ENCODE peak calls at places on chromosomes 4 and X, in six cellular contexts. E is neuronal stem cell, M is trophoblast cell, C is mesenchymal stem cell, F is IMR-90, Y is H1. P is an unnamed sample.

GRCh38 chr4:1471443-1472147 is 65.4 kb upstream of the NKX1-1 start:
- DNase-seq in E (no peak), M (no peak), C (no peak), F (no peak), Y (no peak), P (peak)

GRCh38 chr4:101284546-101284945 is 62.8 kb downstream of the PPP3CA start:
- DNase-seq in E (no peak), M (peak), C (peak), F (no peak), Y (no peak), P (no peak)

GRCh38 chr4:7030856-7031255 is 12.3 kb upstream of the TADA2B start:
- DNase-seq in E (no peak), M (no peak), C (no peak), F (no peak), Y (no peak), P (no peak)

GRCh38 chr4:181702864-181703263 is 540.3 kb upstream of the TENM3 start:
- DNase-seq in E (no peak), M (no peak), C (no peak), F (no peak), Y (no peak), P (no peak)

GRCh38 chr4:168484626-168485025 is 4.3 kb upstream of the DDX60L start:
- DNase-seq in E (no peak), M (peak), C (peak), F (peak), Y (no peak), P (no peak)

GRCh38 chr4:26052663-26053534 is 138.9 kb downstream of the SMIM20 start:
- DNase-seq in E (no peak), M (no peak), C (no peak), F (no peak), Y (no peak), P (no peak)

GRCh38 chr4:151853034-151853433 is 92.2 kb upstream of the GATB start:
- DNase-seq in E (no peak), M (no peak), C (no peak), F (no peak), Y (no peak), P (no peak)

GRCh38 chr4:152281211-152281610 is 254.7 kb downstream of the FBXW7 start:
- DNase-seq in E (no peak), M (no peak), C (no peak), F (no peak), Y (no peak), P (no peak)

GRCh38 chr4:51862781-51863180 is 19.8 kb downstream of the DCUN1D4 start:
- DNase-seq in E (no peak), M (no peak), C (no peak), F (no peak), Y (no peak), P (no peak)

GRCh38 chr4:48372272-48372671 is 30.9 kb downstream of the SLAIN2 start:
- DNase-seq in E (no peak), M (no peak), C (no peak), F (no peak), Y (no peak), P (no peak)

GRCh38 chr4:177369372-177369771 is 59.7 kb downstream of the NEIL3 start:
- DNase-seq in E (no peak), M (peak), C (peak), F (peak), Y (no peak), P (no peak)

GRCh38 chr4:76504613-76505465 is 69.8 kb downstream of the SHROOM3 start:
- DNase-seq in E (no peak), M (peak), C (peak), F (peak), Y (no peak), P (no peak)

GRCh38 chr4:1793496-1793840 is 375 bp downstream of the FGFR3 start:
- DNase-seq in E (no peak), M (peak), C (peak), F (no peak), Y (no peak), P (no peak)

GRCh38 chr4:112823631-112824030 is 186.7 kb downstream of the LARP7 start:
- DNase-seq in E (no peak), M (no peak), C (no peak), F (no peak), Y (no peak), P (no peak)

GRCh38 chr4:98314791-98315565 is 53.8 kb downstream of the RAP1GDS1 start:
- DNase-seq in E (no peak), M (peak), C (peak), F (peak), Y (no peak), P (no peak)

GRCh38 chr4:22739933-22740332 is 47.2 kb downstream of the GBA3 start:
- DNase-seq in E (no peak), M (no peak), C (no peak), F (no peak), Y (no peak), P (no peak)

GRCh38 chr4:61202638-61203495 is 2.7 kb downstream of the ADGRL3 start:
- DNase-seq in E (peak), M (peak), C (peak), F (no peak), Y (peak), P (peak)

GRCh38 chr4:141768954-141769353 is 132.6 kb downstream of the IL15 start:
- DNase-seq in E (no peak), M (no peak), C (peak), F (peak), Y (no peak), P (no peak)

GRCh38 chr4:102263024-102263787 is 82.1 kb downstream of the SLC39A8 start:
- DNase-seq in E (peak), M (peak), C (peak), F (peak), Y (no peak), P (no peak)

GRCh38 chr4:183961772-183962171 is 56.7 kb downstream of the STOX2 start:
- DNase-seq in E (no peak), M (no peak), C (no peak), F (no peak), Y (no peak), P (no peak)

GRCh38 chr4:88818650-88819470 is 121.2 kb upstream of the NAP1L5 start:
- DNase-seq in E (peak), M (peak), C (peak), F (peak), Y (peak), P (peak)

GRCh38 chr4:42554072-42554471 is 102.8 kb downstream of the ATP8A1 start:
- DNase-seq in E (no peak), M (no peak), C (no peak), F (no peak), Y (no peak), P (no peak)
- H4K91ac ChIP-seq in E (no peak), M (no peak), C (no peak), F (no peak), Y (no peak), P (no peak)

GRCh38 chrX:153934473-153935325 is at the start of gene NAA10:
- DNase-seq in E (peak), M (peak), C (peak), F (peak), Y (peak), P (peak)
- H4K91ac ChIP-seq in E (no peak), M (peak), C (no peak), F (no peak), Y (no peak), P (no peak)

GRCh38 chrX:136623400-136623799 is 24.6 kb upstream of the CD40LG start:
- DNase-seq in E (no peak), M (no peak), C (no peak), F (no peak), Y (no peak), P (no peak)
- H4K91ac ChIP-seq in E (no peak), M (no peak), C (no peak), F (no peak), Y (no peak), P (no peak)

DNA sequence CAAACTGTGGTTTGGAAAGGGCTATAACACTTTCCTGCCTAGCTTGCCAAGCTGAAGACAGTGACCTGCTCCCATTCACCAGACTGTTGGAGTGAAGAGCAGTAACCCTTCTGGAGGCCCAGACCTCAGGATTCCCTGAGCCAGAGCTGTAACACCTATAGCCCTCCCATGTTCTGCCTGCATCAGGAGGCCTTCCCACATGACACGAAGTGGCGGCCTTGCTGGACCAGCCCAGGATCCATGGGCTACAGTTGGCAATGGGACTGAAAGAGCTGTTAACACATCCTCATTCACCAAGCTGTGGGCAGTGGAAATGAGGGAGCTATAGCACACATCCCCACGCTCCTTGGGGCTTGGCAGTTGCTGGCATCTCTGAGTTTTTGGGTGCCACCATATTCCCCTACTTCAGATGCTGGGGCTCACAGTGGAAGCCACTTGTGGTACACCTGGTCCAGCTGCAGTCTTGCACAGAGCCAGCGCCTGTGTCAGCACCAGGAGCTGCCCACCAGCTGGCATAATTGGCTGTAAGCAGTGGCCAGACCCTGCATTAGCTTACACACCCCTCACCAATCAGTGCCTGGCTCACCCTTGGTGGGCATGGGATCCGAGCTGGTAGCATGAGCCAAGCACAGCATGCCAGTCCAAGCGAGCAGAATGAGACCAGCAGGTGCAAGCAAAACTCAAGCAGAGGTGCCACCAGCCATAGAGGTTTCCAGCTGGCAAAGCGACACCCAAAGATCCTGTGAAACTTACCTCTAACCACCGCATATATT is 1029.3 kb downstream of the TECRL start:
- DNase-seq in E (no peak), M (no peak), C (no peak), F (no peak), Y (no peak), P (no peak)
- H4K91ac ChIP-seq in E (no peak), M (no peak), C (no peak), F (no peak), Y (no peak), P (no peak)

GRCh38 chrX:2677764-2678163 is 13.3 kb upstream of the CD99 start:
- DNase-seq in E (no peak), M (peak), C (peak), F (peak), Y (no peak), P (peak)
- H4K91ac ChIP-seq in E (no peak), M (no peak), C (no peak), F (peak), Y (no peak), P (no peak)

GRCh38 chr4:94357624-94358023 is 15.0 kb upstream of the HPGDS start:
- DNase-seq in E (no peak), M (no peak), C (no peak), F (peak), Y (no peak), P (no peak)

GRCh38 chr4:94356444-94356843 is 13.8 kb upstream of the HPGDS start:
- DNase-seq in E (no peak), M (no peak), C (no peak), F (no peak), Y (no peak), P (no peak)

GRCh38 chr4:94352996-94353395 is 10.4 kb upstream of the HPGDS start:
- DNase-seq in E (no peak), M (no peak), C (no peak), F (no peak), Y (no peak), P (no peak)

GRCh38 chr4:94358101-94358500 is 15.5 kb upstream of the HPGDS start:
- DNase-seq in E (no peak), M (no peak), C (no peak), F (no peak), Y (no peak), P (no peak)

DNA sequence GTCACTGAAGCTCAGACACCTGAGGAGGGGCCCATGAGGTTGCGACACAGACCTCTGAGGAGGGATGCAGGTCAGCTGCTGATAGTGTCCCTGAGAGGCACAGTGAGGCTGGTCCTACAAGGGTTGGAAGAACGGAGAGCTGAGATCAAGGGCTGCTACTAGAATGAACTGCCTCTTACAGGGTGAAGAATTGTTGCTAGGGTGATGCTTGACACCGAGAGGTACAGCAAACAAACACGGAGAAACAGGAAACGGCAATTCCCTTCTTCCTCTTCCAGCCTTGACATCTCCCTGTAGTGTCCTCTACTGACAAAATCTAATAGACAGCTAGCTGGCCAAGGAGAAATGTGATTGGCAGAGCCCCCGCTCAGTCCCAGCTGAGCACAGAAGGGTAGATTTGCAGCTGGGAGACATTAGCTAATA is 11.8 kb upstream of the HPGDS start:
- DNase-seq in E (no peak), M (no peak), C (no peak), F (no peak), Y (no peak), P (no peak)
- H4K91ac ChIP-seq in E (no peak), M (no peak), C (no peak), F (no peak), Y (no peak), P (no peak)

DNA sequence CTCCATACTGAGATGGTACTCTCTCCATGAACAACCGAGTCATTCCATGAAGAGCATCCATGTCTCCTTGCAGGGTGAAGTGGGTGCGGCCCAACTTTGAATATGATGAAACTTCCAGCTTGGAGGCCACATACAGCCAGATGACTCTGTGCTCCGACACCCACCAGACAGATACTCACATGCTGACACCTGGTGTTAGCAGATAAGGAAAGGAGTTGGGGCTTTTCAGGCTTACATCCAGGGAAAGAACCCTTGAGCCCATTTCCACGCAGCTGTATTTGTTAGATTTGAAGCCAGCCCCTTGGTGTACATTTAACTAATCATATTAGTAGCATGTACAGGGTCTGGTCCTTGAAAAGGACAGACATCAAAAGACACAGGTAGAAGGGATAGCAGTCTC is 62.1 kb upstream of the PRRG3 start:
- DNase-seq in E (no peak), M (no peak), C (no peak), F (no peak), Y (no peak), P (no peak)
- H4K91ac ChIP-seq in E (no peak), M (no peak), C (no peak), F (no peak), Y (no peak), P (no peak)

GRCh38 chrX:153445856-153446635 is at the start of gene TREX2:
- DNase-seq in E (no peak), M (peak), C (no peak), F (no peak), Y (no peak), P (no peak)

GRCh38 chrX:153446950-153447580 is 1.2 kb upstream of the TREX2 start:
- DNase-seq in E (no peak), M (no peak), C (no peak), F (no peak), Y (no peak), P (no peak)

GRCh38 chrX:153445106-153445855 is 575 bp downstream of the TREX2 start:
- DNase-seq in E (no peak), M (no peak), C (no peak), F (no peak), Y (no peak), P (no peak)

GRCh38 chrX:153447581-153447960 is 1.7 kb upstream of the TREX2 start:
- DNase-seq in E (no peak), M (no peak), C (no peak), F (no peak), Y (no peak), P (no peak)

GRCh38 chrX:153446636-153446936 is 730 bp upstream of the TREX2 start:
- DNase-seq in E (no peak), M (no peak), C (no peak), F (no peak), Y (no peak), P (no peak)
- H4K91ac ChIP-seq in E (no peak), M (no peak), C (no peak), F (no peak), Y (no peak), P (no peak)

GRCh38 chr4:100062921-100063320 is 112.8 kb upstream of the H2AZ1 start:
- DNase-seq in E (no peak), M (peak), C (no peak), F (peak), Y (no peak), P (no peak)

GRCh38 chr4:100061835-100062234 is 111.8 kb upstream of the H2AZ1 start:
- DNase-seq in E (no peak), M (peak), C (peak), F (peak), Y (no peak), P (no peak)

GRCh38 chr4:100063355-100063754 is 113.3 kb upstream of the H2AZ1 start:
- DNase-seq in E (no peak), M (no peak), C (no peak), F (peak), Y (no peak), P (no peak)

GRCh38 chr4:100059467-100059866 is 109.4 kb upstream of the H2AZ1 start:
- DNase-seq in E (no peak), M (no peak), C (no peak), F (no peak), Y (no peak), P (no peak)

GRCh38 chr4:100060765-100061416 is 110.8 kb upstream of the H2AZ1 start:
- DNase-seq in E (no peak), M (no peak), C (no peak), F (no peak), Y (no peak), P (no peak)
- H4K91ac ChIP-seq in E (no peak), M (no peak), C (peak), F (no peak), Y (no peak), P (no peak)

DNA sequence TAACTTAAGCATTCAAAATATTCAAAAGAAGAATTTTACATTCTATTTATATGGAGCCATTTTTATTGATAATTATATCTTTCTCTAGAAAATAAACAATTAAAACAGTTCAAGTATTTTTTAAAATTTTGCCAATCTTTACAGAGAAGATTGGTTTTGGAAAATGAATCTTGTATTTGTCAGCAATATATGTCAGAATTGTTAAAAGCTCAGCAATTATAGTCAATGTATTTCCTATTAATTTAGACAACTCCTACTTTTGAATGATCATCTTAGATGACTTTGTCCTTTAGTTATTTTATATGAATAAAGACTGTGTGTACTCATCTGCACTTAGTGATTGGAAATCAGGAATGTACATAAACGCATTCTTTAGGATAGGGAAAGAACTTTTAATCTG is 223.9 kb upstream of the MAD2L1 start:
- DNase-seq in E (no peak), M (no peak), C (no peak), F (no peak), Y (no peak), P (no peak)
- H4K91ac ChIP-seq in E (no peak), M (no peak), C (no peak), F (no peak), Y (no peak), P (no peak)